ENCODE peak calls at places on chromosomes 3 and 15, in five cellular contexts. Y, L, C, B and J are unnamed samples.

GRCh38 chr15:33735143-33735542 is 233.2 kb upstream of the CHRM5 start:
- DNase-seq in L (no peak), C (no peak), Y (no peak), B (no peak), J (no peak)

GRCh38 chr3:14391033-14391432 is 11.4 kb upstream of the SLC6A6 start:
- DNase-seq in Y (no peak), L (no peak), B (peak; percentile 46), C (peak; percentile 65), J (peak; percentile 84)

GRCh38 chr3:24160424-24160823 is 215.3 kb downstream of the NR1D2 start:
- DNase-seq in C (no peak), B (no peak), L (no peak), Y (no peak), J (peak; percentile 30)

GRCh38 chr15:98525625-98526024 is 122.7 kb upstream of the IGF1R start:
- DNase-seq in Y (no peak), L (no peak), C (no peak), B (no peak), J (no peak)

GRCh38 chr3:159200176-159200575 is 398.3 kb downstream of the MFSD1 start:
- DNase-seq in L (no peak), Y (no peak), B (peak; percentile 81), C (no peak), J (no peak)

GRCh38 chr3:100230715-100231114 is 30.1 kb upstream of the TBC1D23 start:
- DNase-seq in C (no peak), Y (no peak), B (no peak), L (no peak), J (no peak)

GRCh38 chr15:22902578-22902977 is 64.1 kb downstream of the NIPA2 start:
- DNase-seq in B (no peak), C (no peak), L (no peak), Y (no peak), J (no peak)

GRCh38 chr15:84934942-84935729 is 46.5 kb upstream of the PDE8A start:
- DNase-seq in L (no peak), B (no peak), Y (no peak), C (no peak), J (no peak)

GRCh38 chr3:57009802-57010201 is 50.7 kb upstream of the SPATA12 start:
- DNase-seq in Y (no peak), L (no peak), B (no peak), C (no peak), J (no peak)

GRCh38 chr15:75817151-75817935 is 25.9 kb upstream of the UBE2Q2 start:
- DNase-seq in C (no peak), Y (no peak), B (no peak), L (no peak), J (no peak)

GRCh38 chr3:172974969-172975368 is 166.1 kb downstream of the SPATA16 start:
- DNase-seq in Y (no peak), L (no peak), B (no peak), C (no peak), J (no peak)